ENCODE peak calls at places on chromosomes 12 and 14, in seven cellular contexts. One of them, this sample, is unnamed.

GRCh38 chr12:13203028-13203922 is 6.7 kb downstream of the EMP1 start:
- DNase-seq in OCI-LY7: no peak
- DNase-seq in left ventricle myocardium inferior: peak
- DNase-seq in cardiac muscle cell: peak
- DNase-seq in SK-N-SH: peak
- DNase-seq in mammary epithelial cell: no peak
- DNase-seq in upper lobe of left lung: peak
- DNase-seq in this sample: peak

GRCh38 chr14:41482861-41483260 is 123.8 kb upstream of the LRFN5 start:
- DNase-seq in OCI-LY7: no peak
- DNase-seq in left ventricle myocardium inferior: no peak
- DNase-seq in cardiac muscle cell: no peak
- DNase-seq in SK-N-SH: no peak
- DNase-seq in mammary epithelial cell: no peak
- DNase-seq in upper lobe of left lung: no peak
- DNase-seq in this sample: no peak

GRCh38 chr12:40971911-40972310 is 216.2 kb upstream of the PDZRN4 start:
- DNase-seq in OCI-LY7: no peak
- DNase-seq in left ventricle myocardium inferior: no peak
- DNase-seq in cardiac muscle cell: no peak
- DNase-seq in SK-N-SH: no peak
- DNase-seq in mammary epithelial cell: no peak
- DNase-seq in upper lobe of left lung: no peak
- DNase-seq in this sample: no peak

GRCh38 chr12:34397591-34398365 is 375.5 kb downstream of the ALG10 start:
- DNase-seq in OCI-LY7: no peak
- DNase-seq in left ventricle myocardium inferior: peak
- DNase-seq in cardiac muscle cell: no peak
- DNase-seq in SK-N-SH: peak
- DNase-seq in mammary epithelial cell: no peak
- DNase-seq in upper lobe of left lung: no peak
- DNase-seq in this sample: no peak

GRCh38 chr14:74656964-74657363 is 44.9 kb upstream of the LTBP2 start:
- DNase-seq in OCI-LY7: no peak
- DNase-seq in left ventricle myocardium inferior: no peak
- DNase-seq in cardiac muscle cell: no peak
- DNase-seq in SK-N-SH: no peak
- DNase-seq in mammary epithelial cell: peak
- DNase-seq in upper lobe of left lung: no peak
- DNase-seq in this sample: peak

GRCh38 chr12:87820524-87821194 is 208.5 kb downstream of the C12orf50 start:
- DNase-seq in OCI-LY7: no peak
- DNase-seq in left ventricle myocardium inferior: no peak
- DNase-seq in cardiac muscle cell: no peak
- DNase-seq in SK-N-SH: no peak
- DNase-seq in mammary epithelial cell: peak
- DNase-seq in upper lobe of left lung: no peak
- DNase-seq in this sample: no peak

GRCh38 chr14:89432226-89432625 is 15.2 kb upstream of the FOXN3 start:
- DNase-seq in OCI-LY7: no peak
- DNase-seq in left ventricle myocardium inferior: no peak
- DNase-seq in cardiac muscle cell: no peak
- DNase-seq in SK-N-SH: no peak
- DNase-seq in mammary epithelial cell: no peak
- DNase-seq in upper lobe of left lung: no peak
- DNase-seq in this sample: no peak

GRCh38 chr14:95460647-95461478 is 55.6 kb downstream of the SYNE3 start:
- DNase-seq in OCI-LY7: no peak
- DNase-seq in left ventricle myocardium inferior: no peak
- DNase-seq in cardiac muscle cell: peak
- DNase-seq in SK-N-SH: no peak
- DNase-seq in mammary epithelial cell: no peak
- DNase-seq in upper lobe of left lung: no peak
- DNase-seq in this sample: no peak

GRCh38 chr12:131089526-131090253 is 136.0 kb downstream of the ADGRD1 start:
- DNase-seq in OCI-LY7: no peak
- DNase-seq in left ventricle myocardium inferior: no peak
- DNase-seq in cardiac muscle cell: no peak
- DNase-seq in SK-N-SH: no peak
- DNase-seq in mammary epithelial cell: no peak
- DNase-seq in upper lobe of left lung: no peak
- DNase-seq in this sample: no peak

GRCh38 chr12:120137833-120138232 is 21.3 kb upstream of the RAB35 start:
- DNase-seq in OCI-LY7: no peak
- DNase-seq in left ventricle myocardium inferior: no peak
- DNase-seq in cardiac muscle cell: no peak
- DNase-seq in SK-N-SH: no peak
- DNase-seq in mammary epithelial cell: no peak
- DNase-seq in upper lobe of left lung: no peak
- DNase-seq in this sample: no peak

GRCh38 chr12:122891661-122892525 is 4.0 kb downstream of the VPS37B start:
- DNase-seq in OCI-LY7: no peak
- DNase-seq in left ventricle myocardium inferior: no peak
- DNase-seq in cardiac muscle cell: peak
- DNase-seq in SK-N-SH: no peak
- DNase-seq in mammary epithelial cell: peak
- DNase-seq in upper lobe of left lung: no peak
- DNase-seq in this sample: no peak

GRCh38 chr12:130281157-130281799 is 56.4 kb upstream of the PIWIL1 start:
- DNase-seq in OCI-LY7: no peak
- DNase-seq in left ventricle myocardium inferior: no peak
- DNase-seq in cardiac muscle cell: peak
- DNase-seq in SK-N-SH: peak
- DNase-seq in mammary epithelial cell: no peak
- DNase-seq in upper lobe of left lung: peak
- DNase-seq in this sample: peak

GRCh38 chr12:130959632-130960031 is 5.9 kb downstream of the ADGRD1 start:
- DNase-seq in OCI-LY7: no peak
- DNase-seq in left ventricle myocardium inferior: no peak
- DNase-seq in cardiac muscle cell: no peak
- DNase-seq in SK-N-SH: no peak
- DNase-seq in mammary epithelial cell: no peak
- DNase-seq in upper lobe of left lung: no peak
- DNase-seq in this sample: no peak

GRCh38 chr12:100554608-100555077 is 18.8 kb upstream of the GAS2L3 start:
- DNase-seq in OCI-LY7: peak
- DNase-seq in left ventricle myocardium inferior: no peak
- DNase-seq in cardiac muscle cell: peak
- DNase-seq in SK-N-SH: peak
- DNase-seq in mammary epithelial cell: peak
- DNase-seq in upper lobe of left lung: no peak
- DNase-seq in this sample: peak

GRCh38 chr12:54941659-54942058 is 42.9 kb downstream of the TESPA1 start:
- DNase-seq in OCI-LY7: no peak
- DNase-seq in left ventricle myocardium inferior: no peak
- DNase-seq in cardiac muscle cell: no peak
- DNase-seq in SK-N-SH: no peak
- DNase-seq in mammary epithelial cell: no peak
- DNase-seq in upper lobe of left lung: no peak
- DNase-seq in this sample: no peak

GRCh38 chr12:6553051-6553868 is 2.6 kb downstream of the IFFO1 start:
- DNase-seq in OCI-LY7: no peak
- DNase-seq in left ventricle myocardium inferior: peak
- DNase-seq in cardiac muscle cell: no peak
- DNase-seq in SK-N-SH: no peak
- DNase-seq in mammary epithelial cell: no peak
- DNase-seq in upper lobe of left lung: no peak
- DNase-seq in this sample: no peak

GRCh38 chr12:80472912-80473500 is 29.0 kb downstream of the PTPRQ start:
- DNase-seq in OCI-LY7: peak
- DNase-seq in left ventricle myocardium inferior: no peak
- DNase-seq in cardiac muscle cell: peak
- DNase-seq in SK-N-SH: peak
- DNase-seq in mammary epithelial cell: peak
- DNase-seq in upper lobe of left lung: no peak
- DNase-seq in this sample: peak

GRCh38 chr12:122866950-122867607 is 28.8 kb downstream of the VPS37B start:
- DNase-seq in OCI-LY7: no peak
- DNase-seq in left ventricle myocardium inferior: no peak
- DNase-seq in cardiac muscle cell: no peak
- DNase-seq in SK-N-SH: peak
- DNase-seq in mammary epithelial cell: no peak
- DNase-seq in upper lobe of left lung: peak
- DNase-seq in this sample: no peak

GRCh38 chr12:120563495-120563894 is 17.7 kb downstream of the POP5 start:
- DNase-seq in OCI-LY7: no peak
- DNase-seq in left ventricle myocardium inferior: no peak
- DNase-seq in cardiac muscle cell: no peak
- DNase-seq in SK-N-SH: no peak
- DNase-seq in mammary epithelial cell: no peak
- DNase-seq in upper lobe of left lung: no peak
- DNase-seq in this sample: no peak

GRCh38 chr14:103748539-103748867 is 32.9 kb downstream of the ZFYVE21 start:
- DNase-seq in OCI-LY7: peak
- DNase-seq in left ventricle myocardium inferior: no peak
- DNase-seq in cardiac muscle cell: no peak
- DNase-seq in SK-N-SH: no peak
- DNase-seq in mammary epithelial cell: no peak
- DNase-seq in upper lobe of left lung: no peak
- DNase-seq in this sample: no peak

GRCh38 chr14:105485720-105486332 is 860 bp upstream of the CRIP1 start:
- DNase-seq in OCI-LY7: no peak
- DNase-seq in left ventricle myocardium inferior: peak
- DNase-seq in cardiac muscle cell: peak
- DNase-seq in SK-N-SH: peak
- DNase-seq in mammary epithelial cell: no peak
- DNase-seq in upper lobe of left lung: peak
- DNase-seq in this sample: no peak

GRCh38 chr12:132488127-132489077 is 1.5 kb upstream of the FBRSL1 start:
- DNase-seq in OCI-LY7: peak
- DNase-seq in left ventricle myocardium inferior: peak
- DNase-seq in cardiac muscle cell: no peak
- DNase-seq in SK-N-SH: no peak
- DNase-seq in mammary epithelial cell: no peak
- DNase-seq in upper lobe of left lung: peak
- DNase-seq in this sample: peak

GRCh38 chr12:118060301-118061010 is 523 bp downstream of the WSB2 start:
- DNase-seq in OCI-LY7: no peak
- DNase-seq in left ventricle myocardium inferior: peak
- DNase-seq in cardiac muscle cell: no peak
- DNase-seq in SK-N-SH: no peak
- DNase-seq in mammary epithelial cell: peak
- DNase-seq in upper lobe of left lung: peak
- DNase-seq in this sample: peak

DNA sequence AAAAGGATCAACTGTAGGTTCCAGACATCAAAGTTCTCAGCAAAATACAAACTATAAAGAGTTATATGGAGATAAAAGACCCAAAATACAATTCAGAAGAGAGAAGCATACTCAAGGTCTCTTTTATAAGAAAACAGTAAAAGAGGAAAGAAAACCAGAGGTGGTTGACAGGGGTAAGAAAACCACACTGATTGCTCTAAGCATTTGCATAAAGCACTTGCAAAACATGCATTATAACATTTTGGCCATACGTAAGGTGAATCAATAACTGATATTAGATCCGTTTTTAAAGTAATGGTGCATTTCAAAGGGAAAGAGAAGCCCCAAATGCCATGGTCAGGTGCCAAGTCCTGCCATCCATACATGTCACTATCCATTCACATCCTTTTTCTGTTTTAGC is 5.9 kb downstream of the DDHD1 start:
- DNase-seq in OCI-LY7: no peak
- DNase-seq in left ventricle myocardium inferior: no peak
- DNase-seq in cardiac muscle cell: no peak
- DNase-seq in SK-N-SH: no peak
- DNase-seq in mammary epithelial cell: no peak
- DNase-seq in upper lobe of left lung: no peak
- DNase-seq in this sample: peak
- H3K4me3 ChIP-seq in OCI-LY7: peak
- H3K4me3 ChIP-seq in left ventricle myocardium inferior: no peak
- H3K4me3 ChIP-seq in cardiac muscle cell: no peak
- H3K4me3 ChIP-seq in SK-N-SH: no peak
- H3K4me3 ChIP-seq in mammary epithelial cell: no peak
- H3K4me3 ChIP-seq in upper lobe of left lung: no peak
- H3K4me3 ChIP-seq in this sample: peak

GRCh38 chr14:96581026-96581425 is 78.8 kb downstream of the PAPOLA start:
- DNase-seq in OCI-LY7: no peak
- DNase-seq in left ventricle myocardium inferior: no peak
- DNase-seq in cardiac muscle cell: no peak
- DNase-seq in SK-N-SH: no peak
- DNase-seq in mammary epithelial cell: no peak
- DNase-seq in upper lobe of left lung: no peak
- DNase-seq in this sample: no peak
- H3K4me3 ChIP-seq in OCI-LY7: no peak
- H3K4me3 ChIP-seq in left ventricle myocardium inferior: no peak
- H3K4me3 ChIP-seq in cardiac muscle cell: no peak
- H3K4me3 ChIP-seq in SK-N-SH: no peak
- H3K4me3 ChIP-seq in mammary epithelial cell: no peak
- H3K4me3 ChIP-seq in upper lobe of left lung: no peak
- H3K4me3 ChIP-seq in this sample: no peak

DNA sequence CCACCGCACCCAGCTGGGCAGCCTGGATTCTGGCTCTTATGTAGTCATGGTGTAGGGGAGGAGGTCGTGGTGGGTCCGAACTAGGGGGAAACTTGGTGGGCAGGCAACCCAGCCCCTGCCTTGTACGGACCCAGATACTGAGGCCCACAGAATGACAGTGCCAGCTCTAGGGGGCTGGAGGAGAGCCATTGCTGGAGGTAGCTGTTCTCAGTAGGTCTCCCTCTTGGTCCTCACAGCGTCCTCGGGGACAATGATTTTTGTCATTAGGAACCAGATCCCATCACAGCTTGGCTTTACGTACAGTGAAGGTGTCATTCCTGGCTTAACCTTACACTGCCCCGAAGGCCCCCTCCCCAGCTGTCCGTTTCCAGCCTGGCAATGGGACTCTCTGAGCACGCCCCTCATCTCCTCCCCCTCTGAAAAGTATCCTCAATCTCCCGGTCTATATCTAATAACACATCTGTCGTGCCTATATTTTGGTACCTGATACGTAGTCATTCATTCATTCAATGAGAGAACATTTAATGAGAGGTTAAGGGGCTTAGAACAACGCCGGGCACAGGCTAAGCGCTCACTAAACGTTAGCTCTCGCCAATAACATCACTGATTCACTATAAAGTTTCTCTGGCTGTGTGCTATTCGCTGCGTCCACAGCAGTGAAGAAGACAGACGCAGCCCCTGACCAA is 619 bp upstream of the DYNC1H1 start:
- DNase-seq in OCI-LY7: no peak
- DNase-seq in left ventricle myocardium inferior: no peak
- DNase-seq in cardiac muscle cell: no peak
- DNase-seq in SK-N-SH: no peak
- DNase-seq in mammary epithelial cell: no peak
- DNase-seq in upper lobe of left lung: no peak
- DNase-seq in this sample: no peak
- H3K4me3 ChIP-seq in OCI-LY7: peak
- H3K4me3 ChIP-seq in left ventricle myocardium inferior: peak
- H3K4me3 ChIP-seq in cardiac muscle cell: no peak
- H3K4me3 ChIP-seq in SK-N-SH: peak
- H3K4me3 ChIP-seq in mammary epithelial cell: peak
- H3K4me3 ChIP-seq in upper lobe of left lung: peak
- H3K4me3 ChIP-seq in this sample: no peak

GRCh38 chr12:27711957-27712356 is 1.3 kb downstream of the MRPS35 start:
- DNase-seq in OCI-LY7: no peak
- DNase-seq in left ventricle myocardium inferior: no peak
- DNase-seq in cardiac muscle cell: no peak
- DNase-seq in SK-N-SH: no peak
- DNase-seq in mammary epithelial cell: no peak
- DNase-seq in upper lobe of left lung: no peak
- DNase-seq in this sample: no peak
- H3K4me3 ChIP-seq in OCI-LY7: peak
- H3K4me3 ChIP-seq in left ventricle myocardium inferior: peak
- H3K4me3 ChIP-seq in cardiac muscle cell: peak
- H3K4me3 ChIP-seq in SK-N-SH: peak
- H3K4me3 ChIP-seq in mammary epithelial cell: peak
- H3K4me3 ChIP-seq in upper lobe of left lung: no peak
- H3K4me3 ChIP-seq in this sample: peak